ENCODE peak calls at places on chromosome 3, in six cellular contexts. P is amniotic stem cell, I is cardiac fibroblast, C is AG10803, G is NCI-H1417 treated with DMSO at 0.1 percent for 48 hours, Q is aorta. D is an unnamed sample.
A peak's percentile ranks its signal among the peaks of the same experiment; 100 is the strongest.

GRCh38 chr3:133283958-133284807 is 115.7 kb upstream of the BFSP2 start:
- DNase-seq in Q (no peak), C (no peak), I (no peak), P (no peak), G (no peak), D (no peak)

GRCh38 chr3:193553606-193554005 is 1.1 kb downstream of the ATP13A4 start:
- DNase-seq in I (no peak), Q (no peak), G (no peak), C (no peak), P (no peak), D (no peak)

GRCh38 chr3:70808881-70809280 is 496.4 kb upstream of the MDFIC2 start:
- DNase-seq in Q (no peak), G (no peak), C (no peak), I (no peak), P (no peak), D (no peak)

GRCh38 chr3:147406255-147407023 is at the start of gene ZIC4:
- DNase-seq in Q (no peak), P (no peak), I (no peak), G (no peak), C (no peak), D (no peak)

GRCh38 chr3:186694288-186695032 is 22.7 kb upstream of the KNG1 start:
- DNase-seq in P (no peak), I (no peak), G (no peak), C (no peak), Q (no peak), D (no peak)

GRCh38 chr3:108090066-108090700 is 648 bp downstream of the CD47 start:
- DNase-seq in P (no peak), G (no peak), C (peak; percentile 40), Q (peak; percentile 66), I (peak; percentile 57), D (peak; percentile 85)

GRCh38 chr3:74295479-74295878 is 319.0 kb downstream of the CNTN3 start:
- DNase-seq in P (no peak), G (no peak), Q (no peak), I (no peak), C (no peak), D (no peak)

GRCh38 chr3:171157980-171158379 is 131.5 kb upstream of the SLC2A2 start:
- DNase-seq in G (no peak), P (no peak), I (no peak), Q (no peak), C (no peak), D (no peak)

GRCh38 chr3:120791958-120792357 is 49.4 kb downstream of the GTF2E1 start:
- DNase-seq in I (peak; percentile 34), Q (no peak), G (no peak), C (peak; percentile 51), P (peak; percentile 41), D (no peak)

GRCh38 chr3:126537116-126537729 is 13.3 kb downstream of the CHST13 start:
- DNase-seq in Q (peak; percentile 29), P (no peak), I (no peak), G (no peak), C (no peak), D (peak; percentile 62)

GRCh38 chr3:184594386-184595035 is 32.9 kb downstream of the EPHB3 start:
- DNase-seq in P (no peak), G (no peak), Q (peak; percentile 35), C (no peak), I (no peak), D (peak; percentile 77)

D was measured in osteocyte.